ENCODE peak calls at places on chromosomes 7 and 10, in eight cellular contexts. P is GOT3; B is LHCN-M2; V is activated CD8-positive, alpha-beta memory T cell treated with anti-CD3 and anti-CD28 coated beads for 48 hours; C is tibial artery; R is amniotic stem cell; F is PC-9; H is left cardiac atrium. O is an unnamed sample.

GRCh38 chr10:15361131-15361530 is 10.0 kb downstream of the FAM171A1 start:
- DNase-seq in P (no peak), B (no peak), V (no peak), C (no peak), R (no peak), F (no peak), H (no peak), O (no peak)

GRCh38 chr7:129948877-129949291 is 3.9 kb downstream of the UBE2H start:
- DNase-seq in P (peak; percentile 10), B (peak; percentile 93), V (peak; percentile 41), C (peak; percentile 91), R (peak; percentile 63), F (peak; percentile 95), H (peak; percentile 86), O (peak; percentile 97)

GRCh38 chr7:155586843-155587440 is 40.6 kb upstream of the CNPY1 start:
- DNase-seq in P (no peak), B (no peak), V (no peak), C (no peak), R (no peak), F (no peak), H (no peak), O (no peak)

GRCh38 chr10:122981066-122981464 is 864 bp downstream of the PSTK start:
- DNase-seq in P (no peak), B (peak; percentile 60), V (no peak), C (no peak), R (no peak), F (no peak), H (no peak), O (peak; percentile 60)

GRCh38 chr7:129969881-129970446 is 17.2 kb upstream of the UBE2H start:
- DNase-seq in P (no peak), B (peak; percentile 42), V (no peak), C (no peak), R (peak; percentile 26), F (peak; percentile 97), H (no peak), O (peak; percentile 85)

GRCh38 chr10:74189999-74190421 is 39.0 kb downstream of the ADK start:
- DNase-seq in P (no peak), B (peak; percentile 89), V (no peak), C (no peak), R (peak; percentile 93), F (peak; percentile 70), H (no peak), O (peak; percentile 87)

GRCh38 chr7:3215624-3216585 is 85.1 kb upstream of the SDK1 start:
- DNase-seq in P (no peak), B (no peak), V (no peak), C (no peak), R (no peak), F (peak; percentile 69), H (no peak), O (no peak)

GRCh38 chr7:18574235-18574540 is 78.6 kb downstream of the HDAC9 start:
- DNase-seq in P (no peak), B (no peak), V (no peak), C (no peak), R (no peak), F (no peak), H (no peak), O (no peak)

GRCh38 chr10:83990126-83990525 is 149.2 kb upstream of the GHITM start:
- DNase-seq in P (no peak), B (no peak), V (no peak), C (no peak), R (no peak), F (no peak), H (no peak), O (no peak)

GRCh38 chr7:30463400-30464145 is 15.0 kb downstream of the NOD1 start:
- DNase-seq in P (no peak), B (no peak), V (no peak), C (no peak), R (no peak), F (no peak), H (no peak), O (no peak)

GRCh38 chr10:112634096-112634830 is 187.2 kb downstream of the VTI1A start:
- DNase-seq in P (no peak), B (no peak), V (no peak), C (no peak), R (no peak), F (no peak), H (no peak), O (peak; percentile 79)

GRCh38 chr7:149490083-149490482 is 7.5 kb downstream of the ZNF746 start:
- DNase-seq in P (no peak), B (no peak), V (no peak), C (no peak), R (no peak), F (no peak), H (no peak), O (no peak)

GRCh38 chr10:89296227-89296648 is 5.6 kb upstream of the IFIT2 start:
- DNase-seq in P (no peak), B (peak; percentile 51), V (no peak), C (peak; percentile 33), R (no peak), F (no peak), H (no peak), O (no peak)

GRCh38 chr7:80498481-80499349 is 13.1 kb downstream of the GNAT3 start:
- DNase-seq in P (no peak), B (peak; percentile 85), V (no peak), C (no peak), R (no peak), F (no peak), H (no peak), O (peak; percentile 40)

GRCh38 chr7:74272305-74273038 is 16.7 kb upstream of the CLIP2 start:
- DNase-seq in P (peak; percentile 36), B (peak; percentile 97), V (no peak), C (peak; percentile 73), R (peak; percentile 94), F (peak; percentile 69), H (peak; percentile 82), O (peak; percentile 98)

GRCh38 chr7:134693256-134693655 is 46.6 kb downstream of the BPGM start:
- DNase-seq in P (peak; percentile 76), B (peak; percentile 95), V (no peak), C (peak; percentile 85), R (peak; percentile 86), F (no peak), H (peak; percentile 51), O (peak; percentile 99)

GRCh38 chr10:73553316-73553715 is 37.8 kb downstream of the USP54 start:
- DNase-seq in P (no peak), B (peak; percentile 95), V (no peak), C (no peak), R (no peak), F (no peak), H (no peak), O (no peak)

GRCh38 chr10:114284346-114285071 is 45.5 kb downstream of the VWA2 start:
- DNase-seq in P (no peak), B (no peak), V (no peak), C (no peak), R (no peak), F (no peak), H (no peak), O (no peak)

GRCh38 chr7:50359995-50360925 is 55.7 kb downstream of the IKZF1 start:
- DNase-seq in P (no peak), B (peak; percentile 13), V (no peak), C (no peak), R (no peak), F (no peak), H (no peak), O (peak; percentile 73)

GRCh38 chr7:42103456-42103855 is 133.6 kb downstream of the GLI3 start:
- DNase-seq in P (no peak), B (no peak), V (no peak), C (no peak), R (no peak), F (no peak), H (no peak), O (no peak)

GRCh38 chr10:11875499-11876281 is 52.5 kb downstream of the PROSER2 start:
- DNase-seq in P (peak; percentile 45), B (peak; percentile 93), V (no peak), C (peak; percentile 64), R (no peak), F (peak; percentile 97), H (peak; percentile 91), O (peak; percentile 81)

GRCh38 chr10:77649333-77650331 is 12.0 kb upstream of the KCNMA1 start:
- DNase-seq in P (no peak), B (no peak), V (no peak), C (no peak), R (no peak), F (no peak), H (no peak), O (no peak)

GRCh38 chr7:76282344-76283253 is 19.9 kb upstream of the HSPB1 start:
- DNase-seq in P (no peak), B (no peak), V (no peak), C (no peak), R (no peak), F (no peak), H (no peak), O (no peak)

O was measured in RPMI7951.